ENCODE peak calls at places on chromosomes 12 and 14, in nine cellular contexts. F, J, Y, M, K, Q, T, N and U are unnamed samples.

GRCh38 chr12:121799175-121799841 is 4.5 kb upstream of the SETD1B start:
- DNase-seq in F (no peak), T (peak), J (peak), M (peak), K (peak), Y (no peak), Q (peak), N (peak), U (no peak)

GRCh38 chr14:91755560-91755959 is 23.7 kb upstream of the CATSPERB start:
- DNase-seq in T (no peak), Y (no peak), K (no peak), M (peak), J (no peak), F (no peak), N (no peak), Q (no peak), U (no peak)

GRCh38 chr14:35326364-35326763 is 34.2 kb downstream of the PSMA6 start:
- DNase-seq in M (no peak), T (no peak), F (no peak), N (no peak), J (no peak), Y (no peak), K (no peak), Q (no peak), U (no peak)

GRCh38 chr14:50906326-50906725 is 34.5 kb downstream of the ABHD12B start:
- DNase-seq in F (no peak), T (no peak), N (no peak), Q (no peak), K (no peak), Y (no peak), M (no peak), J (no peak), U (no peak)

GRCh38 chr14:101103321-101103901 is 199.9 kb upstream of the RTL1 start:
- DNase-seq in Q (no peak), Y (no peak), J (no peak), F (no peak), K (no peak), N (no peak), M (no peak), T (no peak), U (no peak)

GRCh38 chr14:59918824-59919581 is 941 bp upstream of the LRRC9 start:
- DNase-seq in K (peak), F (peak), Y (no peak), T (no peak), J (no peak), N (no peak), Q (peak), M (peak), U (peak)

GRCh38 chr14:91284791-91285548 is 40.5 kb upstream of the GPR68 start:
- DNase-seq in N (no peak), F (no peak), M (no peak), Y (no peak), J (no peak), K (no peak), Q (no peak), T (no peak), U (no peak)

GRCh38 chr12:54431911-54432814 is 13.1 kb upstream of the ITGA5 start:
- DNase-seq in T (no peak), Q (peak), N (peak), Y (no peak), J (no peak), F (peak), K (no peak), M (no peak), U (no peak)

GRCh38 chr14:64692189-64692588 is 12.0 kb upstream of the PLEKHG3 start:
- DNase-seq in T (no peak), Y (no peak), Q (no peak), J (no peak), M (no peak), N (no peak), F (no peak), K (no peak), U (no peak)

GRCh38 chr12:25655702-25656101 is 102.6 kb upstream of the LMNTD1 start:
- DNase-seq in Q (no peak), T (no peak), M (peak), J (no peak), K (no peak), F (no peak), Y (no peak), N (no peak), U (no peak)

GRCh38 chr14:93663317-93663716 is 125.0 kb downstream of the PRIMA1 start:
- DNase-seq in T (no peak), F (no peak), M (no peak), N (no peak), J (no peak), K (no peak), Y (no peak), Q (no peak), U (no peak)

GRCh38 chr14:95901014-95901413 is 24.4 kb downstream of the TUNAR start:
- DNase-seq in M (peak), K (no peak), J (no peak), F (no peak), N (no peak), T (no peak), Y (no peak), Q (no peak), U (no peak)

GRCh38 chr12:6295187-6295811 is 15.2 kb upstream of the PLEKHG6 start:
- DNase-seq in J (no peak), Y (no peak), M (peak), K (no peak), F (peak), T (no peak), N (peak), Q (no peak), U (peak)

GRCh38 chr14:100275214-100275613 is 31.0 kb downstream of the SLC25A29 start:
- DNase-seq in N (no peak), F (no peak), Y (no peak), K (no peak), Q (no peak), J (no peak), T (no peak), M (no peak), U (no peak)

GRCh38 chr12:113261847-113262470 is 40.7 kb downstream of the TPCN1 start:
- DNase-seq in M (peak), N (no peak), J (no peak), Y (no peak), Q (no peak), T (no peak), F (no peak), K (no peak), U (no peak)

GRCh38 chr12:32183646-32184045 is 77.0 kb downstream of the BICD1 start:
- DNase-seq in Y (no peak), T (no peak), K (no peak), Q (no peak), M (no peak), J (no peak), N (no peak), F (peak), U (no peak)

GRCh38 chr14:99043756-99044155 is 228.2 kb downstream of the BCL11B start:
- DNase-seq in J (no peak), N (no peak), K (no peak), M (no peak), T (no peak), Q (no peak), F (no peak), Y (no peak), U (no peak)

GRCh38 chr12:28253175-28253641 is 63.0 kb downstream of the CCDC91 start:
- DNase-seq in N (peak), J (no peak), M (no peak), Y (no peak), F (no peak), T (no peak), Q (no peak), K (no peak), U (no peak)

GRCh38 chr14:96634896-96635295 is 132.7 kb downstream of the PAPOLA start:
- DNase-seq in K (no peak), Y (no peak), T (no peak), M (no peak), Q (no peak), N (no peak), J (no peak), F (no peak), U (no peak)

GRCh38 chr12:104695453-104696148 is 238.9 kb downstream of the CHST11 start:
- DNase-seq in K (peak), F (no peak), T (peak), J (no peak), Q (no peak), Y (no peak), M (no peak), N (no peak), U (no peak)